ENCODE peak calls at places on chromosome 4, in ten cellular contexts. One of them, this sample, is unnamed.

GRCh38 chr4:115058533-115058932 is 54.9 kb downstream of the NDST4 start:
- DNase-seq in cardiac fibroblast: no peak
- DNase-seq in GM12865: no peak
- DNase-seq in osteoblast: no peak
- DNase-seq in AG09309: no peak
- DNase-seq in choroid plexus epithelial cell: no peak
- DNase-seq in epithelial cell of proximal tubule: no peak
- DNase-seq in heart left ventricle: no peak
- DNase-seq in RWPE1: no peak
- DNase-seq in tibial artery: no peak
- DNase-seq in this sample: no peak

GRCh38 chr4:152126233-152126632 is 365.4 kb upstream of the GATB start:
- DNase-seq in cardiac fibroblast: no peak
- DNase-seq in GM12865: no peak
- DNase-seq in osteoblast: no peak
- DNase-seq in AG09309: no peak
- DNase-seq in choroid plexus epithelial cell: no peak
- DNase-seq in epithelial cell of proximal tubule: no peak
- DNase-seq in heart left ventricle: no peak
- DNase-seq in RWPE1: no peak
- DNase-seq in tibial artery: no peak
- DNase-seq in this sample: no peak

GRCh38 chr4:170259631-170260153 is 169.9 kb upstream of the AADAT start:
- DNase-seq in cardiac fibroblast: peak
- DNase-seq in GM12865: peak
- DNase-seq in osteoblast: no peak
- DNase-seq in AG09309: peak
- DNase-seq in choroid plexus epithelial cell: peak
- DNase-seq in epithelial cell of proximal tubule: peak
- DNase-seq in heart left ventricle: peak
- DNase-seq in RWPE1: peak
- DNase-seq in tibial artery: no peak
- DNase-seq in this sample: peak

GRCh38 chr4:163866728-163867313 is 372.3 kb downstream of the TMA16 start:
- DNase-seq in cardiac fibroblast: no peak
- DNase-seq in GM12865: no peak
- DNase-seq in osteoblast: no peak
- DNase-seq in AG09309: no peak
- DNase-seq in choroid plexus epithelial cell: no peak
- DNase-seq in epithelial cell of proximal tubule: no peak
- DNase-seq in heart left ventricle: no peak
- DNase-seq in RWPE1: peak
- DNase-seq in tibial artery: no peak
- DNase-seq in this sample: peak

GRCh38 chr4:3813151-3813905 is 47.1 kb downstream of the ADRA2C start:
- DNase-seq in cardiac fibroblast: no peak
- DNase-seq in GM12865: no peak
- DNase-seq in osteoblast: no peak
- DNase-seq in AG09309: no peak
- DNase-seq in choroid plexus epithelial cell: no peak
- DNase-seq in epithelial cell of proximal tubule: no peak
- DNase-seq in heart left ventricle: no peak
- DNase-seq in RWPE1: no peak
- DNase-seq in tibial artery: no peak
- DNase-seq in this sample: no peak

GRCh38 chr4:54227261-54228063 is 1.6 kb upstream of the PDGFRA start:
- DNase-seq in cardiac fibroblast: peak
- DNase-seq in GM12865: no peak
- DNase-seq in osteoblast: peak
- DNase-seq in AG09309: peak
- DNase-seq in choroid plexus epithelial cell: peak
- DNase-seq in epithelial cell of proximal tubule: no peak
- DNase-seq in heart left ventricle: no peak
- DNase-seq in RWPE1: no peak
- DNase-seq in tibial artery: peak
- DNase-seq in this sample: peak

GRCh38 chr4:147808447-147808846 is 76.6 kb downstream of the ARHGAP10 start:
- DNase-seq in cardiac fibroblast: peak
- DNase-seq in GM12865: no peak
- DNase-seq in osteoblast: peak
- DNase-seq in AG09309: no peak
- DNase-seq in choroid plexus epithelial cell: no peak
- DNase-seq in epithelial cell of proximal tubule: no peak
- DNase-seq in heart left ventricle: no peak
- DNase-seq in RWPE1: no peak
- DNase-seq in tibial artery: no peak
- DNase-seq in this sample: no peak

GRCh38 chr4:71498002-71498401 is 159.2 kb downstream of the SLC4A4 start:
- DNase-seq in cardiac fibroblast: peak
- DNase-seq in GM12865: no peak
- DNase-seq in osteoblast: no peak
- DNase-seq in AG09309: peak
- DNase-seq in choroid plexus epithelial cell: no peak
- DNase-seq in epithelial cell of proximal tubule: no peak
- DNase-seq in heart left ventricle: no peak
- DNase-seq in RWPE1: no peak
- DNase-seq in tibial artery: no peak
- DNase-seq in this sample: peak

GRCh38 chr4:94516067-94516466 is 64.3 kb downstream of the PDLIM5 start:
- DNase-seq in cardiac fibroblast: peak
- DNase-seq in GM12865: no peak
- DNase-seq in osteoblast: peak
- DNase-seq in AG09309: no peak
- DNase-seq in choroid plexus epithelial cell: peak
- DNase-seq in epithelial cell of proximal tubule: no peak
- DNase-seq in heart left ventricle: no peak
- DNase-seq in RWPE1: peak
- DNase-seq in tibial artery: no peak
- DNase-seq in this sample: peak

GRCh38 chr4:87551361-87551760 is 22.2 kb upstream of the SPARCL1 start:
- DNase-seq in cardiac fibroblast: no peak
- DNase-seq in GM12865: no peak
- DNase-seq in osteoblast: no peak
- DNase-seq in AG09309: no peak
- DNase-seq in choroid plexus epithelial cell: no peak
- DNase-seq in epithelial cell of proximal tubule: no peak
- DNase-seq in heart left ventricle: no peak
- DNase-seq in RWPE1: no peak
- DNase-seq in tibial artery: no peak
- DNase-seq in this sample: no peak

GRCh38 chr4:76950052-76950845 is 697 bp downstream of the SEPTIN11 start:
- DNase-seq in cardiac fibroblast: peak
- DNase-seq in GM12865: peak
- DNase-seq in osteoblast: peak
- DNase-seq in AG09309: no peak
- DNase-seq in choroid plexus epithelial cell: peak
- DNase-seq in epithelial cell of proximal tubule: no peak
- DNase-seq in heart left ventricle: peak
- DNase-seq in RWPE1: peak
- DNase-seq in tibial artery: peak
- DNase-seq in this sample: peak

GRCh38 chr4:48906283-48907173 is at the start of gene OCIAD2:
- DNase-seq in cardiac fibroblast: peak
- DNase-seq in GM12865: peak
- DNase-seq in osteoblast: peak
- DNase-seq in AG09309: no peak
- DNase-seq in choroid plexus epithelial cell: peak
- DNase-seq in epithelial cell of proximal tubule: no peak
- DNase-seq in heart left ventricle: peak
- DNase-seq in RWPE1: peak
- DNase-seq in tibial artery: peak
- DNase-seq in this sample: no peak

GRCh38 chr4:105620640-105621323 is 68.4 kb downstream of the ARHGEF38 start:
- DNase-seq in cardiac fibroblast: peak
- DNase-seq in GM12865: peak
- DNase-seq in osteoblast: peak
- DNase-seq in AG09309: no peak
- DNase-seq in choroid plexus epithelial cell: peak
- DNase-seq in epithelial cell of proximal tubule: peak
- DNase-seq in heart left ventricle: no peak
- DNase-seq in RWPE1: peak
- DNase-seq in tibial artery: no peak
- DNase-seq in this sample: peak

GRCh38 chr4:137300776-137301175 is 231.5 kb downstream of the PCDH18 start:
- DNase-seq in cardiac fibroblast: no peak
- DNase-seq in GM12865: no peak
- DNase-seq in osteoblast: no peak
- DNase-seq in AG09309: no peak
- DNase-seq in choroid plexus epithelial cell: no peak
- DNase-seq in epithelial cell of proximal tubule: no peak
- DNase-seq in heart left ventricle: no peak
- DNase-seq in RWPE1: no peak
- DNase-seq in tibial artery: no peak
- DNase-seq in this sample: peak

GRCh38 chr4:15736514-15737050 is 33.7 kb downstream of the BST1 start:
- DNase-seq in cardiac fibroblast: no peak
- DNase-seq in GM12865: no peak
- DNase-seq in osteoblast: peak
- DNase-seq in AG09309: no peak
- DNase-seq in choroid plexus epithelial cell: no peak
- DNase-seq in epithelial cell of proximal tubule: no peak
- DNase-seq in heart left ventricle: no peak
- DNase-seq in RWPE1: no peak
- DNase-seq in tibial artery: no peak
- DNase-seq in this sample: no peak

GRCh38 chr4:15738877-15739276 is 36.0 kb downstream of the BST1 start:
- DNase-seq in cardiac fibroblast: no peak
- DNase-seq in GM12865: no peak
- DNase-seq in osteoblast: peak
- DNase-seq in AG09309: no peak
- DNase-seq in choroid plexus epithelial cell: peak
- DNase-seq in epithelial cell of proximal tubule: no peak
- DNase-seq in heart left ventricle: no peak
- DNase-seq in RWPE1: no peak
- DNase-seq in tibial artery: no peak
- DNase-seq in this sample: no peak

GRCh38 chr4:15740764-15741404 is 37.2 kb upstream of the CD38 start:
- DNase-seq in cardiac fibroblast: no peak
- DNase-seq in GM12865: no peak
- DNase-seq in osteoblast: peak
- DNase-seq in AG09309: no peak
- DNase-seq in choroid plexus epithelial cell: no peak
- DNase-seq in epithelial cell of proximal tubule: no peak
- DNase-seq in heart left ventricle: no peak
- DNase-seq in RWPE1: no peak
- DNase-seq in tibial artery: no peak
- DNase-seq in this sample: no peak

GRCh38 chr4:15735531-15735930 is 32.7 kb downstream of the BST1 start:
- DNase-seq in cardiac fibroblast: no peak
- DNase-seq in GM12865: no peak
- DNase-seq in osteoblast: no peak
- DNase-seq in AG09309: no peak
- DNase-seq in choroid plexus epithelial cell: no peak
- DNase-seq in epithelial cell of proximal tubule: no peak
- DNase-seq in heart left ventricle: no peak
- DNase-seq in RWPE1: no peak
- DNase-seq in tibial artery: no peak
- DNase-seq in this sample: no peak

GRCh38 chr4:15737255-15737654 is 34.4 kb downstream of the BST1 start:
- DNase-seq in cardiac fibroblast: no peak
- DNase-seq in GM12865: peak
- DNase-seq in osteoblast: no peak
- DNase-seq in AG09309: no peak
- DNase-seq in choroid plexus epithelial cell: no peak
- DNase-seq in epithelial cell of proximal tubule: no peak
- DNase-seq in heart left ventricle: no peak
- DNase-seq in RWPE1: no peak
- DNase-seq in tibial artery: no peak
- DNase-seq in this sample: no peak
- TF ChIP-seq CTCF in cardiac fibroblast: no peak
- TF ChIP-seq CTCF in GM12865: no peak
- TF ChIP-seq CTCF in osteoblast: no peak
- TF ChIP-seq CTCF in AG09309: no peak
- TF ChIP-seq CTCF in choroid plexus epithelial cell: peak
- TF ChIP-seq CTCF in epithelial cell of proximal tubule: no peak
- TF ChIP-seq CTCF in heart left ventricle: no peak
- TF ChIP-seq CTCF in RWPE1: no peak
- TF ChIP-seq CTCF in tibial artery: no peak
- TF ChIP-seq CTCF in this sample: no peak

GRCh38 chr4:153131478-153132069 is 72.7 kb upstream of the TRIM2 start:
- DNase-seq in cardiac fibroblast: no peak
- DNase-seq in GM12865: no peak
- DNase-seq in osteoblast: no peak
- DNase-seq in AG09309: no peak
- DNase-seq in choroid plexus epithelial cell: peak
- DNase-seq in epithelial cell of proximal tubule: no peak
- DNase-seq in heart left ventricle: no peak
- DNase-seq in RWPE1: no peak
- DNase-seq in tibial artery: no peak
- DNase-seq in this sample: no peak
- TF ChIP-seq CTCF in cardiac fibroblast: no peak
- TF ChIP-seq CTCF in GM12865: no peak
- TF ChIP-seq CTCF in osteoblast: peak
- TF ChIP-seq CTCF in AG09309: peak
- TF ChIP-seq CTCF in choroid plexus epithelial cell: no peak
- TF ChIP-seq CTCF in epithelial cell of proximal tubule: peak
- TF ChIP-seq CTCF in heart left ventricle: no peak
- TF ChIP-seq CTCF in RWPE1: no peak
- TF ChIP-seq CTCF in tibial artery: no peak
- TF ChIP-seq CTCF in this sample: no peak

DNA sequence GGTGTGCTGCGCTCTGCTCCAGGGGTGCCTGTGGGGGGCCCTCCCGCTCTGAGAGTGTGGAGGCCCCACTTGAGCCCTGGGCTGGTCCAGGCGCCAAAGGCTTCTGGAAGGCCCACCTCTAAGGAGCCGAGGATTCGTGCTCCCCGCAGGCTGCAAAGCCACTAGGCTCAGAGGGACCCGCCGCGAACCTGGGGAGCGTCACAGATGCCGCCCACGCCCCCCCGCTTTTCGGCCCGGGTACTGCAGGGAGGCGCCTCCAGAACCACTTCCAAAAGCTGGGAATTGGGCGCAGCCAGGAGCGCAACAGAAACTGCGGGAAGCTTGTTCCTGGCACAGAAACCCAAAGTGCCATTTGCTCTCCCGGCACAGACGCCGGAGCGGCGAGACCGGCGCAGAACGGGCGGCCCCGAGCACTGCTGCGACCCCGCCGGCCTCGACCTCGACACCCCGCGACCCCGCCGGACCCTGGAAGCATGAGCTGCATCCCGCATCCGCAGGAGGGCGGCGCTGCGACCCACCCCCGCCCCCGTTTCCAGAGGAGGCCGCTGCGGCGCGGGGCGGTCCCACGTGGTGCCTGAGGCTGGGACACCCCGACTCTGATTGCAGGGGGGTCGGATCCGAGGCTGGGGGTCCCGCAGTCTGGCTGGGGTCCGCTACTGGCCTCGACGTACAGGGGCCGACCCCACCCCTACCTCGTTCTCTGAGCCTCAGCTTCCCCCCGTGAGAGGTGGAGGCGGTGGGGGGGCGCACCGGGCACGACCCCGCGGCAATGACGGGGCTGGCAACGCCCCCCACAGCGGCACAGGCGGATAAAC is 30.8 kb downstream of the CPLX1 start:
- DNase-seq in cardiac fibroblast: no peak
- DNase-seq in GM12865: no peak
- DNase-seq in osteoblast: peak
- DNase-seq in AG09309: no peak
- DNase-seq in choroid plexus epithelial cell: no peak
- DNase-seq in epithelial cell of proximal tubule: no peak
- DNase-seq in heart left ventricle: no peak
- DNase-seq in RWPE1: no peak
- DNase-seq in tibial artery: no peak
- DNase-seq in this sample: no peak
- TF ChIP-seq CTCF in cardiac fibroblast: no peak
- TF ChIP-seq CTCF in GM12865: no peak
- TF ChIP-seq CTCF in osteoblast: no peak
- TF ChIP-seq CTCF in AG09309: no peak
- TF ChIP-seq CTCF in choroid plexus epithelial cell: no peak
- TF ChIP-seq CTCF in epithelial cell of proximal tubule: no peak
- TF ChIP-seq CTCF in heart left ventricle: no peak
- TF ChIP-seq CTCF in RWPE1: no peak
- TF ChIP-seq CTCF in tibial artery: no peak
- TF ChIP-seq CTCF in this sample: no peak

GRCh38 chr4:97910005-97910404 is 233.3 kb downstream of the STPG2 start:
- DNase-seq in cardiac fibroblast: no peak
- DNase-seq in GM12865: no peak
- DNase-seq in osteoblast: peak
- DNase-seq in AG09309: no peak
- DNase-seq in choroid plexus epithelial cell: peak
- DNase-seq in epithelial cell of proximal tubule: peak
- DNase-seq in heart left ventricle: no peak
- DNase-seq in RWPE1: peak
- DNase-seq in tibial artery: no peak
- DNase-seq in this sample: no peak
- TF ChIP-seq CTCF in cardiac fibroblast: peak
- TF ChIP-seq CTCF in GM12865: no peak
- TF ChIP-seq CTCF in osteoblast: no peak
- TF ChIP-seq CTCF in AG09309: no peak
- TF ChIP-seq CTCF in choroid plexus epithelial cell: no peak
- TF ChIP-seq CTCF in epithelial cell of proximal tubule: peak
- TF ChIP-seq CTCF in heart left ventricle: no peak
- TF ChIP-seq CTCF in RWPE1: peak
- TF ChIP-seq CTCF in tibial artery: no peak
- TF ChIP-seq CTCF in this sample: no peak